ENCODE peak calls at places on chromosome 5, in four cellular contexts. One of them, this sample, is unnamed.

GRCh38 chr5:125703616-125704015 is 719.6 kb upstream of the GRAMD2B start:
- DNase-seq in CD4-positive, alpha-beta memory T cell: no peak
- DNase-seq in brain microvascular endothelial cell: no peak
- DNase-seq in HAP-1: no peak
- DNase-seq in this sample: no peak

GRCh38 chr5:125081101-125081500 is 334.7 kb upstream of the ZNF608 start:
- DNase-seq in brain microvascular endothelial cell: no peak
- DNase-seq in HAP-1: no peak
- DNase-seq in CD4-positive, alpha-beta memory T cell: no peak
- DNase-seq in this sample: no peak

GRCh38 chr5:134708301-134708700 is 30.0 kb upstream of the CAMLG start:
- DNase-seq in brain microvascular endothelial cell: no peak
- DNase-seq in HAP-1: no peak
- DNase-seq in CD4-positive, alpha-beta memory T cell: no peak
- DNase-seq in this sample: no peak

GRCh38 chr5:76691470-76692273 is 24.3 kb upstream of the F2R start:
- DNase-seq in brain microvascular endothelial cell: peak; percentile 64
- DNase-seq in HAP-1: no peak
- DNase-seq in CD4-positive, alpha-beta memory T cell: no peak
- DNase-seq in this sample: no peak

GRCh38 chr5:137453476-137454080 is 45.5 kb downstream of the SPOCK1 start:
- DNase-seq in brain microvascular endothelial cell: peak; percentile 25
- DNase-seq in CD4-positive, alpha-beta memory T cell: no peak
- DNase-seq in HAP-1: peak; percentile 5
- DNase-seq in this sample: no peak

GRCh38 chr5:59062986-59063683 is 480.3 kb downstream of the RAB3C start:
- DNase-seq in HAP-1: peak; percentile 6
- DNase-seq in brain microvascular endothelial cell: no peak
- DNase-seq in CD4-positive, alpha-beta memory T cell: no peak
- DNase-seq in this sample: no peak

GRCh38 chr5:178338126-178338749 is 105.6 kb upstream of the PHYKPL start:
- DNase-seq in brain microvascular endothelial cell: no peak
- DNase-seq in CD4-positive, alpha-beta memory T cell: no peak
- DNase-seq in HAP-1: no peak
- DNase-seq in this sample: no peak

GRCh38 chr5:143051244-143052058 is 281.3 kb downstream of the ARHGAP26 start:
- DNase-seq in CD4-positive, alpha-beta memory T cell: no peak
- DNase-seq in HAP-1: peak; percentile 37
- DNase-seq in brain microvascular endothelial cell: peak; percentile 73
- DNase-seq in this sample: no peak

GRCh38 chr5:161546463-161547301 is at the start of gene GABRB2:
- DNase-seq in CD4-positive, alpha-beta memory T cell: no peak
- DNase-seq in brain microvascular endothelial cell: no peak
- DNase-seq in HAP-1: peak; percentile 38
- DNase-seq in this sample: no peak

GRCh38 chr5:139104577-139105271 is 93.4 kb downstream of the SIL1 start:
- DNase-seq in HAP-1: no peak
- DNase-seq in CD4-positive, alpha-beta memory T cell: no peak
- DNase-seq in brain microvascular endothelial cell: peak; percentile 72
- DNase-seq in this sample: no peak

GRCh38 chr5:168085321-168086040 is 206.0 kb upstream of the WWC1 start:
- DNase-seq in CD4-positive, alpha-beta memory T cell: no peak
- DNase-seq in HAP-1: no peak
- DNase-seq in brain microvascular endothelial cell: no peak
- DNase-seq in this sample: no peak

GRCh38 chr5:138568061-138568824 is 7.0 kb downstream of the HSPA9 start:
- DNase-seq in HAP-1: no peak
- DNase-seq in brain microvascular endothelial cell: peak; percentile 65
- DNase-seq in CD4-positive, alpha-beta memory T cell: no peak
- DNase-seq in this sample: no peak

GRCh38 chr5:172347653-172348052 is 64.1 kb upstream of the UBTD2 start:
- DNase-seq in CD4-positive, alpha-beta memory T cell: no peak
- DNase-seq in HAP-1: no peak
- DNase-seq in brain microvascular endothelial cell: no peak
- DNase-seq in this sample: no peak

GRCh38 chr5:171596391-171596878 is 177.0 kb downstream of the FGF18 start:
- DNase-seq in CD4-positive, alpha-beta memory T cell: no peak
- DNase-seq in brain microvascular endothelial cell: peak; percentile 70
- DNase-seq in HAP-1: no peak
- DNase-seq in this sample: no peak

GRCh38 chr5:64766105-64766504 is 2.4 kb downstream of the SREK1IP1 start:
- DNase-seq in brain microvascular endothelial cell: no peak
- DNase-seq in HAP-1: no peak
- DNase-seq in CD4-positive, alpha-beta memory T cell: no peak
- DNase-seq in this sample: no peak

GRCh38 chr5:83551826-83552225 is 80.3 kb downstream of the VCAN start:
- DNase-seq in HAP-1: no peak
- DNase-seq in CD4-positive, alpha-beta memory T cell: no peak
- DNase-seq in brain microvascular endothelial cell: no peak
- DNase-seq in this sample: no peak

GRCh38 chr5:180332861-180333260 is 20.3 kb downstream of the GFPT2 start:
- DNase-seq in HAP-1: no peak
- DNase-seq in CD4-positive, alpha-beta memory T cell: no peak
- DNase-seq in brain microvascular endothelial cell: no peak
- DNase-seq in this sample: no peak

GRCh38 chr5:59041355-59041754 is 458.5 kb downstream of the RAB3C start:
- DNase-seq in CD4-positive, alpha-beta memory T cell: no peak
- DNase-seq in brain microvascular endothelial cell: no peak
- DNase-seq in HAP-1: no peak
- DNase-seq in this sample: no peak

GRCh38 chr5:136212252-136212721 is 19.3 kb upstream of the SMIM32 start:
- DNase-seq in CD4-positive, alpha-beta memory T cell: no peak
- DNase-seq in brain microvascular endothelial cell: no peak
- DNase-seq in HAP-1: peak; percentile 35
- DNase-seq in this sample: peak; percentile 18

GRCh38 chr5:171205375-171205774 is 103.7 kb upstream of the TLX3 start:
- DNase-seq in CD4-positive, alpha-beta memory T cell: no peak
- DNase-seq in brain microvascular endothelial cell: no peak
- DNase-seq in HAP-1: no peak
- DNase-seq in this sample: no peak

GRCh38 chr5:116576043-116576713 is 1.6 kb upstream of the SEMA6A start:
- DNase-seq in brain microvascular endothelial cell: no peak
- DNase-seq in CD4-positive, alpha-beta memory T cell: no peak
- DNase-seq in HAP-1: peak; percentile 84
- DNase-seq in this sample: peak; percentile 44

GRCh38 chr5:118233601-118234000 is 754.7 kb downstream of the DTWD2 start:
- DNase-seq in CD4-positive, alpha-beta memory T cell: no peak
- DNase-seq in brain microvascular endothelial cell: no peak
- DNase-seq in HAP-1: peak; percentile 26
- DNase-seq in this sample: no peak

GRCh38 chr5:7066471-7067235 is 329.3 kb upstream of the ADCY2 start:
- DNase-seq in CD4-positive, alpha-beta memory T cell: no peak
- DNase-seq in HAP-1: no peak
- DNase-seq in brain microvascular endothelial cell: no peak
- DNase-seq in this sample: no peak

GRCh38 chr5:171736976-171737848 is 48.4 kb upstream of the SMIM23 start:
- DNase-seq in HAP-1: no peak
- DNase-seq in brain microvascular endothelial cell: no peak
- DNase-seq in CD4-positive, alpha-beta memory T cell: no peak
- DNase-seq in this sample: no peak

GRCh38 chr5:74648835-74649286 is 8.3 kb upstream of the ENC1 start:
- DNase-seq in HAP-1: peak; percentile 68
- DNase-seq in CD4-positive, alpha-beta memory T cell: no peak
- DNase-seq in brain microvascular endothelial cell: no peak
- DNase-seq in this sample: no peak

GRCh38 chr5:126015244-126016054 is 407.8 kb upstream of the GRAMD2B start:
- DNase-seq in CD4-positive, alpha-beta memory T cell: no peak
- DNase-seq in brain microvascular endothelial cell: peak; percentile 36
- DNase-seq in HAP-1: peak; percentile 7
- DNase-seq in this sample: no peak

GRCh38 chr5:67026278-67026677 is 170.3 kb downstream of the CD180 start:
- DNase-seq in brain microvascular endothelial cell: no peak
- DNase-seq in HAP-1: no peak
- DNase-seq in CD4-positive, alpha-beta memory T cell: no peak
- DNase-seq in this sample: no peak

GRCh38 chr5:149628221-149628620 is 46.9 kb downstream of the ARHGEF37 start:
- DNase-seq in HAP-1: no peak
- DNase-seq in CD4-positive, alpha-beta memory T cell: no peak
- DNase-seq in brain microvascular endothelial cell: no peak
- DNase-seq in this sample: no peak

GRCh38 chr5:80343067-80343466 is 23.3 kb downstream of the SPZ1 start:
- DNase-seq in brain microvascular endothelial cell: no peak
- DNase-seq in CD4-positive, alpha-beta memory T cell: no peak
- DNase-seq in HAP-1: no peak
- DNase-seq in this sample: no peak

GRCh38 chr5:176822426-176823075 is 12.2 kb downstream of the UNC5A start:
- DNase-seq in HAP-1: no peak
- DNase-seq in brain microvascular endothelial cell: no peak
- DNase-seq in CD4-positive, alpha-beta memory T cell: no peak
- DNase-seq in this sample: no peak

GRCh38 chr5:137325721-137326120 is 173.4 kb downstream of the SPOCK1 start:
- DNase-seq in HAP-1: no peak
- DNase-seq in CD4-positive, alpha-beta memory T cell: no peak
- DNase-seq in brain microvascular endothelial cell: no peak
- DNase-seq in this sample: no peak

GRCh38 chr5:11904270-11904906 is at the start of gene CTNND2:
- DNase-seq in CD4-positive, alpha-beta memory T cell: no peak
- DNase-seq in brain microvascular endothelial cell: no peak
- DNase-seq in HAP-1: no peak
- DNase-seq in this sample: no peak

GRCh38 chr5:4576161-4576748 is 563.9 kb upstream of the ADAMTS16 start:
- DNase-seq in CD4-positive, alpha-beta memory T cell: no peak
- DNase-seq in brain microvascular endothelial cell: peak; percentile 14
- DNase-seq in HAP-1: no peak
- DNase-seq in this sample: no peak

GRCh38 chr5:78269088-78269703 is 25.3 kb downstream of the AP3B1 start:
- DNase-seq in CD4-positive, alpha-beta memory T cell: no peak
- DNase-seq in HAP-1: peak; percentile 31
- DNase-seq in brain microvascular endothelial cell: no peak
- DNase-seq in this sample: no peak

GRCh38 chr5:9543266-9543925 is 2.5 kb downstream of the SEMA5A start:
- DNase-seq in brain microvascular endothelial cell: no peak
- DNase-seq in CD4-positive, alpha-beta memory T cell: no peak
- DNase-seq in HAP-1: no peak
- DNase-seq in this sample: no peak
- H3K4me3 ChIP-seq in brain microvascular endothelial cell: peak overlapping the region; percentile 15
- H3K4me3 ChIP-seq in CD4-positive, alpha-beta memory T cell: no peak overlapping the region
- H3K4me3 ChIP-seq in HAP-1: no peak overlapping the region
- H3K4me3 ChIP-seq in this sample: no peak overlapping the region

GRCh38 chr5:159102294-159102934 is 2.7 kb upstream of the EBF1 start:
- DNase-seq in brain microvascular endothelial cell: no peak
- DNase-seq in HAP-1: no peak
- DNase-seq in CD4-positive, alpha-beta memory T cell: no peak
- DNase-seq in this sample: no peak

GRCh38 chr5:159101689-159102088 is 2.0 kb upstream of the EBF1 start:
- DNase-seq in CD4-positive, alpha-beta memory T cell: no peak
- DNase-seq in brain microvascular endothelial cell: no peak
- DNase-seq in HAP-1: no peak
- DNase-seq in this sample: no peak

GRCh38 chr5:159104058-159104651 is 4.4 kb upstream of the EBF1 start:
- DNase-seq in CD4-positive, alpha-beta memory T cell: peak; percentile 15
- DNase-seq in brain microvascular endothelial cell: peak; percentile 53
- DNase-seq in HAP-1: no peak
- DNase-seq in this sample: no peak

GRCh38 chr5:159104759-159105317 is 5.1 kb upstream of the EBF1 start:
- DNase-seq in CD4-positive, alpha-beta memory T cell: peak; percentile 31
- DNase-seq in HAP-1: no peak
- DNase-seq in brain microvascular endothelial cell: no peak
- DNase-seq in this sample: no peak

GRCh38 chr5:159103086-159103485 is 3.4 kb upstream of the EBF1 start:
- DNase-seq in CD4-positive, alpha-beta memory T cell: peak; percentile 19
- DNase-seq in brain microvascular endothelial cell: no peak
- DNase-seq in HAP-1: no peak
- DNase-seq in this sample: no peak
- H3K4me3 ChIP-seq in CD4-positive, alpha-beta memory T cell: no peak overlapping the region
- H3K4me3 ChIP-seq in brain microvascular endothelial cell: no peak overlapping the region
- H3K4me3 ChIP-seq in HAP-1: no peak overlapping the region
- H3K4me3 ChIP-seq in this sample: no peak overlapping the region

GRCh38 chr5:141960018-141960417 is 2.0 kb upstream of the PCDH12 start:
- DNase-seq in brain microvascular endothelial cell: no peak
- DNase-seq in HAP-1: no peak
- DNase-seq in CD4-positive, alpha-beta memory T cell: no peak
- DNase-seq in this sample: no peak

GRCh38 chr5:141958773-141959172 is 771 bp upstream of the PCDH12 start:
- DNase-seq in CD4-positive, alpha-beta memory T cell: no peak
- DNase-seq in brain microvascular endothelial cell: no peak
- DNase-seq in HAP-1: no peak
- DNase-seq in this sample: no peak

GRCh38 chr5:141957367-141957993 is 522 bp downstream of the PCDH12 start:
- DNase-seq in brain microvascular endothelial cell: no peak
- DNase-seq in CD4-positive, alpha-beta memory T cell: no peak
- DNase-seq in HAP-1: no peak
- DNase-seq in this sample: no peak

GRCh38 chr5:141960449-141961323 is 2.7 kb upstream of the PCDH12 start:
- DNase-seq in brain microvascular endothelial cell: peak; percentile 79
- DNase-seq in CD4-positive, alpha-beta memory T cell: peak; percentile 89
- DNase-seq in HAP-1: peak; percentile 76
- DNase-seq in this sample: peak; percentile 67

DNA sequence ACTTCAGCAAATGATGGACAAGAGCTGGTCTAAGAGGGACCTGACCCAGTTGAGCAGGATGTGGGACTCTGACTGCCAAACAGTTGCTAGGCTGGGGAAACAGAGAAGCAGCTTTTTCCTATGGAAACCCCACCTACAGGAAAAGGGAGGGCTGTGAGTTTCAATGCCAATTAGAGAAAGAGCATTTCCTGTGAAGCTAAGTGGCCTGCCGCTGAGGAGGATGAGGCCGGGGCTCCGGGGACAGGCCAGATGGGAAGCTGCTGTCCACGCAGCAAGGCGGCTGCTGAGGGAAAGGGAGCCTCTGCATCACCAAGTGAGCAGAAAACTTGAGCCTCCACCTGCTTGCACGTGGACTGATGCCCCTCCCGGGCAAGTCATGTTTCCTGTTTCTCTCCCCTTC is at the start of gene PCDH12:
- DNase-seq in brain microvascular endothelial cell: no peak
- DNase-seq in CD4-positive, alpha-beta memory T cell: no peak
- DNase-seq in HAP-1: no peak
- DNase-seq in this sample: no peak
- H3K4me3 ChIP-seq in brain microvascular endothelial cell: no peak within 1 kb of the TSS
- H3K4me3 ChIP-seq in CD4-positive, alpha-beta memory T cell: no peak within 1 kb of the TSS
- H3K4me3 ChIP-seq in HAP-1: no peak within 1 kb of the TSS
- H3K4me3 ChIP-seq in this sample: no peak within 1 kb of the TSS

GRCh38 chr5:33810491-33811120 is 81.2 kb downstream of the ADAMTS12 start:
- DNase-seq in brain microvascular endothelial cell: no peak
- DNase-seq in HAP-1: no peak
- DNase-seq in CD4-positive, alpha-beta memory T cell: no peak
- DNase-seq in this sample: no peak

GRCh38 chr5:33808699-33809098 is 83.1 kb downstream of the ADAMTS12 start:
- DNase-seq in CD4-positive, alpha-beta memory T cell: no peak
- DNase-seq in brain microvascular endothelial cell: no peak
- DNase-seq in HAP-1: no peak
- DNase-seq in this sample: no peak

GRCh38 chr5:33807771-33808170 is 84.0 kb downstream of the ADAMTS12 start:
- DNase-seq in HAP-1: no peak
- DNase-seq in brain microvascular endothelial cell: no peak
- DNase-seq in CD4-positive, alpha-beta memory T cell: no peak
- DNase-seq in this sample: no peak

GRCh38 chr5:33801292-33801691 is 90.5 kb downstream of the ADAMTS12 start:
- DNase-seq in CD4-positive, alpha-beta memory T cell: no peak
- DNase-seq in HAP-1: no peak
- DNase-seq in brain microvascular endothelial cell: no peak
- DNase-seq in this sample: no peak

GRCh38 chr5:33806736-33807442 is 84.9 kb downstream of the ADAMTS12 start:
- DNase-seq in brain microvascular endothelial cell: peak; percentile 61
- DNase-seq in HAP-1: no peak
- DNase-seq in CD4-positive, alpha-beta memory T cell: no peak
- DNase-seq in this sample: no peak
- H3K4me3 ChIP-seq in brain microvascular endothelial cell: no peak overlapping the region
- H3K4me3 ChIP-seq in HAP-1: no peak overlapping the region
- H3K4me3 ChIP-seq in CD4-positive, alpha-beta memory T cell: no peak overlapping the region
- H3K4me3 ChIP-seq in this sample: no peak overlapping the region

GRCh38 chr5:88659529-88660325 is 223.3 kb downstream of the MEF2C start:
- DNase-seq in brain microvascular endothelial cell: no peak
- DNase-seq in HAP-1: no peak
- DNase-seq in CD4-positive, alpha-beta memory T cell: no peak
- DNase-seq in this sample: peak; percentile 58
- H3K4me3 ChIP-seq in brain microvascular endothelial cell: peak overlapping the region; percentile 18
- H3K4me3 ChIP-seq in HAP-1: no peak overlapping the region
- H3K4me3 ChIP-seq in CD4-positive, alpha-beta memory T cell: no peak overlapping the region
- H3K4me3 ChIP-seq in this sample: peak overlapping the region; percentile 44